ENCODE peak calls at places on chromosomes 13 and 19, in five cellular contexts. N is GOT3; E is AG09319; C is stimulated activated CD8-positive, alpha-beta memory T cell treated with anti-CD3 and anti-CD28 coated beads, Interleukin-4, amount 100 ng/mL, for 1 hour; F is activated CD4-positive, alpha-beta T cell treated with anti-CD3 and anti-CD28 coated beads, Interleukin-2, amount 50 U/mL, for 48 hours. I is an unnamed sample.

GRCh38 chr13:21637296-21637695 is 33.3 kb upstream of the MICU2 start:
- DNase-seq in C (no peak), F (peak), E (no peak), N (no peak), I (no peak)

GRCh38 chr13:30382836-30383525 is 39.3 kb upstream of the UBE2L5 start:
- DNase-seq in N (no peak), F (no peak), C (no peak), E (no peak), I (no peak)

GRCh38 chr13:96940961-96941360 is 53.3 kb downstream of the OXGR1 start:
- DNase-seq in N (no peak), C (no peak), F (no peak), E (no peak), I (no peak)

GRCh38 chr13:93552596-93552995 is 326.0 kb downstream of the GPC6 start:
- DNase-seq in E (no peak), F (no peak), N (no peak), C (no peak), I (no peak)

GRCh38 chr19:37999309-38000213 is 92.6 kb downstream of the SIPA1L3 start:
- DNase-seq in C (no peak), N (peak), E (peak), F (no peak), I (no peak)

GRCh38 chr13:79775830-79776229 is 294.9 kb downstream of the NDFIP2 start:
- DNase-seq in F (no peak), E (peak), C (no peak), N (no peak), I (no peak)

GRCh38 chr13:113813749-113814434 is 50.0 kb downstream of the GAS6 start:
- DNase-seq in E (no peak), C (no peak), N (no peak), F (no peak), I (no peak)

GRCh38 chr19:7815325-7815724 is 14.7 kb upstream of the EVI5L start:
- DNase-seq in C (no peak), E (no peak), F (no peak), N (no peak), I (no peak)

GRCh38 chr19:821976-822773 is 420 bp upstream of the PLPPR3 start:
- DNase-seq in E (no peak), C (no peak), N (no peak), F (no peak), I (no peak)

GRCh38 chr13:105814219-105814901 is 721.1 kb downstream of the EFNB2 start:
- DNase-seq in N (no peak), E (no peak), F (no peak), C (no peak), I (no peak)

GRCh38 chr19:1453525-1454371 is 3.8 kb downstream of the APC2 start:
- DNase-seq in N (no peak), C (no peak), F (no peak), E (no peak), I (no peak)